ENCODE peak calls at places on chromosome 18, in seven cellular contexts. K is lower leg skin, O is gastrocnemius medialis, V is BE2C, N is nephron progenitor cell, Q is choroid plexus epithelial cell, G is pancreas. T is an unnamed sample.
A peak's percentile ranks its signal among the peaks of the same experiment; 100 is the strongest.

GRCh38 chr18:6876646-6877045 is 147.1 kb downstream of the ARHGAP28 start:
- DNase-seq in G (no peak), N (no peak), O (no peak), V (no peak), K (no peak), Q (peak; percentile 83), T (no peak)

GRCh38 chr18:41579185-41579584 is 375.8 kb upstream of the PIK3C3 start:
- DNase-seq in O (no peak), V (no peak), N (no peak), Q (peak; percentile 4), K (no peak), G (no peak), T (no peak)

GRCh38 chr18:3451989-3452749 is 2.2 kb downstream of the TGIF1 start:
- DNase-seq in V (no peak), K (peak; percentile 62), N (peak; percentile 53), O (peak; percentile 37), Q (peak; percentile 81), G (peak; percentile 42), T (no peak)

GRCh38 chr18:43805646-43806194 is 528.4 kb upstream of the SYT4 start:
- DNase-seq in G (no peak), O (no peak), Q (peak; percentile 81), V (no peak), K (no peak), N (peak; percentile 45), T (no peak)

GRCh38 chr18:44464401-44465185 is 216.1 kb upstream of the SETBP1 start:
- DNase-seq in Q (peak; percentile 3), G (no peak), O (no peak), N (no peak), K (peak; percentile 19), V (no peak), T (no peak)

GRCh38 chr18:33804258-33804657 is 226.2 kb downstream of the ASXL3 start:
- DNase-seq in O (peak; percentile 19), K (no peak), G (no peak), N (no peak), Q (peak; percentile 73), V (no peak), T (no peak)

GRCh38 chr18:46641917-46642316 is 15.1 kb downstream of the LOXHD1 start:
- DNase-seq in V (no peak), N (no peak), Q (no peak), O (no peak), G (no peak), K (no peak), T (no peak)

GRCh38 chr18:4230450-4231168 is 224.5 kb downstream of the DLGAP1 start:
- DNase-seq in K (no peak), Q (no peak), V (no peak), G (no peak), O (no peak), N (peak; percentile 13), T (no peak)

GRCh38 chr18:35159782-35160181 is 81.1 kb upstream of the ZNF397 start:
- DNase-seq in Q (no peak), N (no peak), G (no peak), V (no peak), O (no peak), K (no peak), T (no peak)

GRCh38 chr18:79887181-79888000 is 64.1 kb downstream of the SLC66A2 start:
- DNase-seq in V (no peak), O (no peak), Q (no peak), G (no peak), K (no peak), N (no peak), T (no peak)

GRCh38 chr18:73691118-73691517 is 456.5 kb downstream of the FBXO15 start:
- DNase-seq in K (no peak), G (no peak), Q (peak; percentile 80), N (no peak), V (no peak), O (no peak), T (no peak)

GRCh38 chr18:48021273-48021914 is 90.9 kb upstream of the SMAD2 start:
- DNase-seq in N (no peak), V (no peak), Q (no peak), G (no peak), O (no peak), K (no peak), T (no peak)

GRCh38 chr18:23311346-23312103 is 141.6 kb upstream of the RIOK3 start:
- DNase-seq in O (no peak), N (no peak), Q (peak; percentile 97), V (no peak), K (no peak), G (no peak), T (no peak)

GRCh38 chr18:54671291-54671881 is 80.3 kb downstream of the DYNAP start:
- DNase-seq in O (no peak), N (no peak), Q (peak; percentile 69), K (no peak), G (no peak), V (no peak), T (no peak)

GRCh38 chr18:58966704-58967103 is 102.0 kb downstream of the ZNF532 start:
- DNase-seq in Q (no peak), N (no peak), G (no peak), K (no peak), O (no peak), V (no peak), T (no peak)

GRCh38 chr18:21191596-21192307 is 50.3 kb upstream of the GREB1L start:
- DNase-seq in V (peak; percentile 47), Q (peak; percentile 82), G (no peak), O (no peak), N (peak; percentile 55), K (peak; percentile 24), T (no peak)

GRCh38 chr18:52791321-52791720 is 451.3 kb downstream of the DCC start:
- DNase-seq in K (no peak), N (no peak), Q (no peak), V (no peak), O (no peak), G (no peak), T (no peak)

GRCh38 chr18:65943268-65943667 is 192.5 kb downstream of the CDH7 start:
- DNase-seq in N (no peak), O (no peak), Q (no peak), G (no peak), V (no peak), K (no peak), T (no peak)

GRCh38 chr18:8052237-8052701 is 485.2 kb downstream of the PTPRM start:
- DNase-seq in G (no peak), V (no peak), K (no peak), N (no peak), O (no peak), Q (no peak), T (no peak)

GRCh38 chr18:21330122-21330701 is 88.2 kb downstream of the GREB1L start:
- DNase-seq in N (no peak), G (no peak), O (peak; percentile 9), K (peak; percentile 37), V (no peak), Q (peak; percentile 80), T (no peak)

GRCh38 chr18:79560042-79560860 is 119.4 kb upstream of the CTDP1 start:
- DNase-seq in K (no peak), Q (no peak), N (no peak), G (no peak), V (no peak), O (no peak), T (peak; percentile 56)

GRCh38 chr18:8319798-8320477 is 289.3 kb upstream of the RAB12 start:
- DNase-seq in V (no peak), N (no peak), G (no peak), K (no peak), Q (no peak), O (no peak), T (no peak)

GRCh38 chr18:13438507-13439056 is 220.0 kb downstream of the LDLRAD4 start:
- DNase-seq in Q (no peak), K (no peak), V (no peak), N (no peak), G (no peak), O (no peak), T (no peak)

GRCh38 chr18:11908182-11909080 is at the start of gene MPPE1:
- DNase-seq in O (peak; percentile 79), Q (peak; percentile 85), G (peak; percentile 88), V (peak; percentile 81), N (peak; percentile 88), K (peak; percentile 81), T (peak; percentile 94)
- TF ChIP-seq CTCF in O (peak; percentile 9), Q (no peak), G (no peak), V (no peak), N (no peak), K (no peak), T (no peak)

GRCh38 chr18:36419913-36420531 is 122.5 kb downstream of the FHOD3 start:
- DNase-seq in N (no peak), G (no peak), K (no peak), O (no peak), V (no peak), Q (no peak), T (no peak)
- TF ChIP-seq CTCF in N (no peak), G (no peak), K (no peak), O (peak; percentile 31), V (peak; percentile 3), Q (peak; percentile 4), T (no peak)

DNA sequence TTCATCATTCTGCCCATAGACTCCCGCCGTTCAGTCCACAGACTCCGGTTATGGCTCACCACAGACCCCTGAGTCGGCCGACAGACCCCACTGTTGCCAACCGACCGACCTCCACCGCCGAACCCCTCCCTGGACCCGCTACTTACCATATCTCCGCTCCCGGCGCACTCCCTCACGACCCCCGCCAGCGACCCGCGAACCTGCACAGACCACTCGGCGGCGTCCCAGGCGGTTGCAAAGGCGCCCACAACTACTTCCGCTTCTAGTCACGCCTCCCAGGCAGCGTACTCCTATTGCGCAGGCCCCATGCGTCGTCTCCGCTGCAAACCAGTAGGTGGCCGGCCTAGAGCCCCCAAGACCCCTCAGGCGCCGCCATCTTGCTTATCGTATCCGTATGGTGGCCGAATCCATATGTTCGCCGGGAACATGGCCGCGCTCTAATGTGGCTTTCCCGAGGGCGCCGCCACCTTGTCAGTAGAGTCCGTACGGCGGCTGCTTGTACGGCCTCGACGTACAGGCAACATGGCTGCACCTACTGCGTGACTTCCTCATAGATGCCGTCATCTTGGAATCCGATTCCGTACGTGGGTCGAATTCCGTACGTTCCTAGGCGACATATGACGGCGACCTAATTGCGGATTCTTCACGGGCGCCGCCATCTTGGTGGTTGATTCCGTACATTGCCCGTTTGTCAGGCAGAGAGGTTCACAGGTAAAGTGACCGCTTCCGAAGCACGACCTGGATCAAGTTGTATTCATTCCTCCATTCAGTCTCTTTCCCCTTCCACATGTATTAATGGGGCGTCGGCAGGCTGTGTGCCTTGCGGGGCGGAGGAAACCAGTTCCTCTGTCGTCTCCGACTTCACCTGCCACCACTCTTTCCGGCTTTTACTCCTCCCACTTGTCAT is at the start of gene CXXC1:
- DNase-seq in O (peak; percentile 95), Q (peak; percentile 100), G (peak; percentile 98), V (peak; percentile 94), N (peak; percentile 94), K (peak; percentile 98), T (peak; percentile 100)
- TF ChIP-seq CTCF in O (peak; percentile 55), Q (peak; percentile 55), G (peak; percentile 31), V (peak; percentile 40), N (peak; percentile 48), K (no peak), T (peak; percentile 48)

DNA sequence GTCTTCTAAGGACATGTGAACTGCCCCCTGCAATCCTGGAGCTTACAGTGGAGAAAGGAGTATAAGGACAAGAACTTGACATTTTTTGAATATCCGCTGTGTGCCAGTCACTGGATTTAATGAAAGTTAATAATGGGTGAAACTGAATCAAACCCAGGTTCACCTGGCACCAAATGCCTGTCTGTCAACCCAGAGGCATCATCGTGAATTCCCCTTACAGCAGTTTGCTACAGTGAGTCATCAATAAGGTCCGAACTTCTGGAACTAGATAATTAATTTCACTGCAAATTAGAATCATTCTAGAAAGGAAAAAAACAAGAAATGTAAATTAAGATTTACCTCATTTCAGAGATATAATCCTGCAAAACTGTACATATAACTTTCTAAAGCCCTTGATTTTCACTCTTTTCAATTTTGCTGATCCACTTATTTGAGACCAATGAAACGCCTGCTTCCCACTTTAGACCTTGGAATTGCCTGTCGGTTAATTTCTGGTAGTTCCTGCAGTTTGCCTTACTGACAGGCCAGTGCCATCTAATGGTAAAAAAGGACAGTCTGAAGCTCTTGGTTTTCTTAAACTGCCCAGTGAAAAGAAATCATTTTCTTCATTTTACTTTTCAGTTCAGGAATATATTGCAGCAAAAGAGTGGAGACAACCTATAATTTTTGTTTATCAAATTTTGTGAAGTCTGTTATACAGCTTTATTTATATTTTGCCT is 8.2 kb downstream of the DSG2 start:
- DNase-seq in N (no peak), G (no peak), V (no peak), K (no peak), Q (peak; percentile 78), O (no peak), T (no peak)
- TF ChIP-seq CTCF in N (peak; percentile 8), G (no peak), V (peak; percentile 13), K (no peak), Q (peak; percentile 71), O (peak; percentile 14), T (peak; percentile 74)

T was measured in osteocyte.